ENCODE peak calls at places on chromosomes 1 and 21, in eight cellular contexts. N, I, Y, E, U, C, S and D are unnamed samples.
A peak's percentile ranks its signal among the peaks of the same experiment; 100 is the strongest.

GRCh38 chr1:21801100-21801499 is 11.0 kb upstream of the LDLRAD2 start:
- DNase-seq in N (no peak), I (no peak), Y (no peak), E (no peak), U (peak; percentile 76), C (peak; percentile 63), S (peak; percentile 77), D (no peak)

GRCh38 chr21:22319435-22319834 is 1321.2 kb downstream of the NCAM2 start:
- DNase-seq in N (no peak), I (no peak), Y (no peak), E (no peak), U (no peak), C (no peak), S (no peak), D (no peak)

GRCh38 chr1:74534241-74534640 is 21.8 kb upstream of the LRRC53 start:
- DNase-seq in N (no peak), I (no peak), Y (no peak), E (no peak), U (no peak), C (no peak), S (no peak), D (peak; percentile 69)

GRCh38 chr1:235697517-235697916 is 47.9 kb upstream of the GNG4 start:
- DNase-seq in N (no peak), I (no peak), Y (no peak), E (peak; percentile 54), U (no peak), C (no peak), S (no peak), D (no peak)

GRCh38 chr1:205298191-205298994 is 23.2 kb downstream of the NUAK2 start:
- DNase-seq in N (peak; percentile 97), I (no peak), Y (no peak), E (peak; percentile 89), U (peak; percentile 98), C (peak; percentile 98), S (peak; percentile 97), D (peak; percentile 94)

GRCh38 chr1:156372876-156373275 is 3.9 kb downstream of the RHBG start:
- DNase-seq in N (no peak), I (no peak), Y (no peak), E (no peak), U (no peak), C (no peak), S (no peak), D (no peak)

GRCh38 chr1:20381045-20381641 is 90.5 kb downstream of the VWA5B1 start:
- DNase-seq in N (no peak), I (no peak), Y (no peak), E (no peak), U (no peak), C (no peak), S (no peak), D (no peak)

GRCh38 chr1:185880330-185880729 is 146.1 kb downstream of the HMCN1 start:
- DNase-seq in N (no peak), I (no peak), Y (no peak), E (no peak), U (no peak), C (no peak), S (no peak), D (no peak)

GRCh38 chr1:15272782-15273127 is 25.7 kb downstream of the FHAD1 start:
- DNase-seq in N (no peak), I (no peak), Y (no peak), E (no peak), U (no peak), C (no peak), S (no peak), D (no peak)
- TF ChIP-seq CTCF in N (no peak), I (no peak), Y (no peak), E (no peak), U (no peak), C (no peak), S (peak; percentile 37), D (no peak)

GRCh38 chr1:77948841-77949424 is 29.9 kb downstream of the FUBP1 start:
- DNase-seq in N (peak; percentile 56), I (no peak), Y (no peak), E (peak; percentile 22), U (peak; percentile 32), C (no peak), S (no peak), D (peak; percentile 27)
- TF ChIP-seq CTCF in N (peak; percentile 38), I (no peak), Y (no peak), E (peak; percentile 27), U (peak; percentile 29), C (no peak), S (no peak), D (peak; percentile 51)

DNA sequence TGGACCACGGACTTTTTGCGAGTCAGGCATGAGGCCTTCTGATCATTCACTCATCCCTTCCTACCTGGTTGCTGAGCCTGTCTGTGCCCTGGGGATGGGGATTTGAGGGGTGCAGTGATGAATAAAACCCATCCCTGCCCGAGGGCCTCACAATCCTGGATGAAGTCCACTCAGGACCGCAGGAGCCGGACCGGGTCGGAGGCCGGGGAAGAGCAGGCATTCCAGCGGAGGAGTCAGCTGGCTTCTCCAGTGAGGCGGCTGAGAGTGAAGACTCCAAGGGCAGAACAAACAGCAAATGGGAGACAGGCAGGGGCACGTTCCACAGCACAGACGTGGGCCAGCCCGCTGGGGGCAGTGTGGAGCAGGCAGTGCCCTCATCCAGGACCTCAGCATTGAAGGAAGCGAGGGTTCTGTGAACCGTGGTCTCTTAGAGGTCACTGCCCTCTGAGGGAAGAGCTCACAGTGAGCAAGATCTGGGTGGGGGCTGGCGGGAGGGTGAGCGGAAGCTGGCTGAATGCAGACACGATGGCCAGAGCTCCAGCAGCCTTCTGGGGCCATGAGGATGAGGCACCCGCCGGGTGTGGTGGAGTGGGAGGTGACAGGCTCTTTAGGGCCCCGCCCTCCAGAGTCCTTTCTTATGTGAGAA is 10.9 kb upstream of the LRRC3 start:
- DNase-seq in N (no peak), I (peak; percentile 42), Y (peak; percentile 20), E (no peak), U (no peak), C (no peak), S (no peak), D (no peak)
- TF ChIP-seq CTCF in N (peak; percentile 16), I (no peak), Y (no peak), E (peak; percentile 20), U (no peak), C (no peak), S (no peak), D (no peak)

DNA sequence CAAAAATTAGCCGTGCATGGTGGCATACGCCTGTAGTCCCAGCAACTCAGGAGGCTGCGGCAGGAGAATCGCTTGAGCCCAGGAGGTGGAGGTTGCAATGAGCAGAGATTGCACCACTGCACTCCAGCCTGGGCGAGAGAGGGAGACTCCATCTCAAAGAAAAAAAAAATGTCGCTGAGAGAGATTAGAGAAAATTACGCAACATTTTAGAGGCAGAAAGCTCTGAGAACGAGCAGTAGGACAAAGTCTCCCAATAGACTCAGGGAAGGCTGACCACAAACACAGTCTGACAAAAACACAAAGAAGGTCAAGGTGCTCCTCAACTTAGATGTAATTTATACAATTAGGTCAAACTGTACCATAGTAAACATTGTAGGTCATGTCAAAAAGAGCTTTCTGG is 367.6 kb upstream of the ZRANB2 start:
- DNase-seq in N (no peak), I (no peak), Y (no peak), E (no peak), U (no peak), C (no peak), S (no peak), D (no peak)
- TF ChIP-seq CTCF in N (no peak), I (no peak), Y (no peak), E (no peak), U (no peak), C (no peak), S (no peak), D (no peak)

GRCh38 chr1:10510520-10511493 is 36.1 kb downstream of the PEX14 start:
- DNase-seq in N (peak; percentile 80), I (no peak), Y (no peak), E (peak; percentile 53), U (peak; percentile 95), C (peak; percentile 89), S (peak; percentile 87), D (no peak)
- TF ChIP-seq CTCF in N (no peak), I (no peak), Y (no peak), E (no peak), U (no peak), C (no peak), S (no peak), D (no peak)

GRCh38 chr1:173429517-173430477 is 47.3 kb upstream of the PRDX6 start:
- DNase-seq in N (peak; percentile 96), I (peak; percentile 85), Y (peak; percentile 77), E (peak; percentile 84), U (peak; percentile 77), C (peak; percentile 91), S (peak; percentile 71), D (peak; percentile 86)
- TF ChIP-seq CTCF in N (peak; percentile 75), I (peak; percentile 59), Y (peak; percentile 78), E (peak; percentile 74), U (peak; percentile 70), C (peak; percentile 39), S (peak; percentile 24), D (peak; percentile 65)

GRCh38 chr1:202745313-202745888 is 35.1 kb upstream of the SYT2 start:
- DNase-seq in N (no peak), I (no peak), Y (no peak), E (no peak), U (no peak), C (no peak), S (no peak), D (no peak)

GRCh38 chr1:202750024-202750423 is 39.8 kb upstream of the SYT2 start:
- DNase-seq in N (no peak), I (no peak), Y (no peak), E (no peak), U (no peak), C (no peak), S (no peak), D (no peak)

GRCh38 chr1:202752799-202753198 is 42.5 kb upstream of the SYT2 start:
- DNase-seq in N (no peak), I (no peak), Y (no peak), E (no peak), U (peak; percentile 3), C (no peak), S (no peak), D (no peak)

DNA sequence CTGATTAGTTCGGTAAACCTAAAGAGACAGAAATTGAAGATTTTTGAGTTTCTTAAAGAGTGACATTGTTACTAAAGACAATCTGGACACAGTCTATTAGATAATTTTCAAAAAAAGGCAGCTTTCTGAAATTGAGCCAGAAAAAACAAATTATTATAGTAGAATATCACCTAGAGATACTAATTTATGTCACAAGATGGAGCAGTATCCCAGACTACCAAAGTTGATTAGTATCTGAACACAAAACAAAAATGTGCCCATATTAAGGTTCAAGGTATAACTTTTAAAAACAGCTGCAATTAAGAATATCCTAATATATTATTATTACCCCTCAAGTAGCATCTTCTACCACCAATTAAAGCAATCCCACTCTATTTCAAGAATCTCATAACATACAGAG is 40.5 kb upstream of the SYT2 start:
- DNase-seq in N (no peak), I (no peak), Y (no peak), E (no peak), U (no peak), C (peak; percentile 12), S (peak; percentile 10), D (no peak)
- TF ChIP-seq CTCF in N (no peak), I (no peak), Y (peak; percentile 42), E (no peak), U (no peak), C (peak; percentile 24), S (no peak), D (no peak)

DNA sequence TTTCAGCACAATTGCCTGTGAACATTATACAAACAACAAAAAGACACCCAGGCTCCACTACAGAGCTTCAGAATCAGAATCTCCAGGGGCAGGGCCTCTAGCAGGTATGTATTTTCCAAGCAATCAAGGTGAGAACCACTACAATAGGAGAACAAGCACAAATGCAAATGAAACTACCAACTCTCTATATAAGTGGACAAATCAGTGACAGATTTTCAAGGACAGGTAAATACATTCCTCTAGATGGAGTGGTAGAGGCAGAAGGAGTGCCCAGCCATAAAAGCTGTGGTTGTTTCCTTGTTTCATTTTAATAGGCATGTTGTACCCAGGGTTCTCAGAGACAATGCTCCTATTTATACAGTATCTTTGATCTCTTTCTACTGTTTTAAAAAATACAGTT is 20.1 kb upstream of the CCDC17 start:
- DNase-seq in N (no peak), I (no peak), Y (no peak), E (no peak), U (no peak), C (no peak), S (no peak), D (no peak)
- TF ChIP-seq CTCF in N (no peak), I (no peak), Y (no peak), E (no peak), U (peak; percentile 33), C (no peak), S (no peak), D (peak; percentile 9)